ENCODE peak calls at places on chromosomes 7 and 10, in eight cellular contexts. N is NCI-H187, Q is GM23248, T is NCI-H1930, M is anterior cingulate cortex, F is GM23338, J is BJ, D is type B pancreatic cell. K is an unnamed sample.

GRCh38 chr7:151408839-151409554 is 841 bp downstream of the WDR86 start:
- DNase-seq in N (no peak), Q (no peak), T (no peak), M (no peak), F (peak; percentile 79), J (no peak), D (no peak), K (no peak)

GRCh38 chr7:40597517-40597916 is 462.7 kb downstream of the SUGCT start:
- DNase-seq in N (no peak), Q (no peak), T (no peak), M (no peak), F (no peak), J (no peak), D (no peak), K (no peak)

GRCh38 chr10:8235253-8236027 is 181.0 kb downstream of the GATA3 start:
- DNase-seq in N (no peak), Q (no peak), T (no peak), M (no peak), F (peak; percentile 30), J (no peak), D (no peak), K (no peak)

GRCh38 chr10:125024496-125025234 is 82.7 kb downstream of the ZRANB1 start:
- DNase-seq in N (no peak), Q (no peak), T (no peak), M (no peak), F (no peak), J (no peak), D (no peak), K (no peak)

GRCh38 chr7:66421830-66422229 is 206.9 kb upstream of the KCTD7 start:
- DNase-seq in N (no peak), Q (no peak), T (no peak), M (no peak), F (peak; percentile 22), J (no peak), D (no peak), K (no peak)

GRCh38 chr10:110918269-110918632 is 729 bp downstream of the BBIP1 start:
- DNase-seq in N (peak; percentile 65), Q (peak; percentile 99), T (peak; percentile 64), M (no peak), F (peak; percentile 99), J (peak; percentile 82), D (no peak), K (peak; percentile 86)

GRCh38 chr7:77327932-77328628 is 88.1 kb downstream of the GSAP start:
- DNase-seq in N (no peak), Q (peak; percentile 40), T (no peak), M (no peak), F (no peak), J (no peak), D (no peak), K (no peak)

GRCh38 chr7:100693312-100694195 is 496 bp downstream of the GIGYF1 start:
- DNase-seq in N (no peak), Q (peak; percentile 52), T (no peak), M (no peak), F (peak; percentile 41), J (no peak), D (no peak), K (no peak)

GRCh38 chr10:120455004-120455403 is 2.0 kb upstream of the PLPP4 start:
- DNase-seq in N (no peak), Q (peak; percentile 81), T (no peak), M (no peak), F (no peak), J (peak; percentile 67), D (no peak), K (no peak)

GRCh38 chr10:93088466-93088865 is 14.8 kb downstream of the CYP26A1 start:
- DNase-seq in N (no peak), Q (no peak), T (no peak), M (no peak), F (no peak), J (no peak), D (peak; percentile 25), K (no peak)

GRCh38 chr7:54932818-54933543 is 85.8 kb upstream of the EGFR start:
- DNase-seq in N (peak; percentile 65), Q (peak; percentile 83), T (peak; percentile 49), M (peak; percentile 8), F (peak; percentile 81), J (no peak), D (peak; percentile 77), K (peak; percentile 22)

GRCh38 chr7:137313196-137313595 is 30.3 kb downstream of the PTN start:
- DNase-seq in N (no peak), Q (peak; percentile 17), T (no peak), M (peak; percentile 27), F (no peak), J (no peak), D (no peak), K (no peak)

GRCh38 chr10:49038711-49039110 is 76.6 kb downstream of the VSTM4 start:
- DNase-seq in N (no peak), Q (no peak), T (no peak), M (no peak), F (no peak), J (no peak), D (no peak), K (no peak)